ENCODE peak calls at places on chromosome 13, in six cellular contexts. L is HepG2, B is HCT116, H is K562, Q is H1, I is GM12878. J is an unnamed sample.

GRCh38 chr13:98222081-98222554 is 45.0 kb upstream of the RNF113B start:
- DNase-seq in L (no peak), B (no peak), H (no peak), Q (no peak), I (no peak), J (no peak)

GRCh38 chr13:44052843-44053607 is 173.3 kb downstream of the LACC1 start:
- DNase-seq in L (no peak), B (no peak), H (no peak), Q (peak; percentile 49), I (no peak), J (no peak)

GRCh38 chr13:111210488-111210887 is 95.4 kb downstream of the ARHGEF7 start:
- DNase-seq in L (no peak), B (no peak), H (no peak), Q (no peak), I (no peak), J (no peak)

GRCh38 chr13:36432106-36432544 is at the start of gene CCNA1:
- DNase-seq in L (no peak), B (no peak), H (peak; percentile 10), Q (peak; percentile 91), I (no peak), J (peak; percentile 36)

GRCh38 chr13:96091164-96091931 is 1.4 kb downstream of the HS6ST3 start:
- DNase-seq in L (no peak), B (no peak), H (no peak), Q (peak; percentile 72), I (no peak), J (no peak)

GRCh38 chr13:40781717-40782116 is 7.7 kb upstream of the SLC25A15 start:
- DNase-seq in L (no peak), B (no peak), H (no peak), Q (no peak), I (no peak), J (no peak)

GRCh38 chr13:33015791-33016323 is 366 bp upstream of the KL start:
- DNase-seq in L (no peak), B (no peak), H (no peak), Q (peak; percentile 57), I (no peak), J (no peak)

GRCh38 chr13:59790626-59791025 is 373.1 kb downstream of the DIAPH3 start:
- DNase-seq in L (no peak), B (no peak), H (no peak), Q (no peak), I (no peak), J (no peak)

GRCh38 chr13:31035162-31035951 is 102.9 kb downstream of the TEX26 start:
- DNase-seq in L (no peak), B (no peak), H (no peak), Q (no peak), I (no peak), J (no peak)

GRCh38 chr13:26132756-26133155 is 80.9 kb upstream of the SHISA2 start:
- DNase-seq in L (no peak), B (no peak), H (peak; percentile 6), Q (no peak), I (no peak), J (peak; percentile 2)

GRCh38 chr13:24985102-24985501 is 110.8 kb upstream of the PABPC3 start:
- DNase-seq in L (no peak), B (no peak), H (peak; percentile 17), Q (no peak), I (no peak), J (no peak)

GRCh38 chr13:50676602-50677001 is 166.9 kb downstream of the DLEU7 start:
- DNase-seq in L (no peak), B (no peak), H (no peak), Q (no peak), I (no peak), J (no peak)

GRCh38 chr13:90717451-90717936 is 630.0 kb upstream of the MIR17HG start:
- DNase-seq in L (no peak), B (peak; percentile 22), H (no peak), Q (no peak), I (no peak), J (no peak)

GRCh38 chr13:30884543-30884942 is 21.5 kb upstream of the MEDAG start:
- DNase-seq in L (no peak), B (no peak), H (no peak), Q (no peak), I (no peak), J (no peak)

GRCh38 chr13:78978381-78978998 is 319.5 kb upstream of the OBI1 start:
- DNase-seq in L (peak; percentile 50), B (peak; percentile 48), H (peak; percentile 20), Q (no peak), I (peak; percentile 24), J (peak; percentile 30)

GRCh38 chr13:75687145-75687763 is 51.1 kb downstream of the LMO7 start:
- DNase-seq in L (peak; percentile 46), B (peak; percentile 24), H (peak; percentile 6), Q (no peak), I (no peak), J (no peak)

GRCh38 chr13:110436276-110436675 is 125.2 kb downstream of the RAB20 start:
- DNase-seq in L (no peak), B (no peak), H (no peak), Q (no peak), I (no peak), J (no peak)

GRCh38 chr13:113879506-113880360 is 15.9 kb upstream of the GAS6 start:
- DNase-seq in L (no peak), B (no peak), H (no peak), Q (no peak), I (no peak), J (no peak)
- TF ChIP-seq ZNF274 in L (no peak), B (no peak), H (no peak), Q (no peak), I (no peak), J (no peak)

GRCh38 chr13:77375554-77375953 is 48.7 kb upstream of the MYCBP2 start:
- DNase-seq in L (no peak), B (no peak), H (no peak), Q (no peak), I (no peak), J (no peak)

GRCh38 chr13:77377016-77377415 is 50.1 kb upstream of the MYCBP2 start:
- DNase-seq in L (no peak), B (no peak), H (no peak), Q (no peak), I (no peak), J (no peak)

GRCh38 chr13:77373541-77373940 is 46.6 kb upstream of the MYCBP2 start:
- DNase-seq in L (no peak), B (no peak), H (no peak), Q (no peak), I (no peak), J (no peak)

GRCh38 chr13:77374339-77374738 is 47.4 kb upstream of the MYCBP2 start:
- DNase-seq in L (no peak), B (no peak), H (no peak), Q (no peak), I (no peak), J (no peak)

GRCh38 chr13:77374786-77375185 is 47.9 kb upstream of the MYCBP2 start:
- DNase-seq in L (no peak), B (no peak), H (no peak), Q (no peak), I (no peak), J (no peak)
- TF ChIP-seq ZNF274 in L (no peak), B (no peak), H (no peak), Q (no peak), I (no peak), J (no peak)

GRCh38 chr13:112213467-112214245 is 146.7 kb downstream of the SOX1 start:
- DNase-seq in L (peak; percentile 28), B (no peak), H (no peak), Q (no peak), I (no peak), J (no peak)
- TF ChIP-seq ZNF274 in L (no peak), B (no peak), H (no peak), Q (no peak), I (no peak), J (no peak)

GRCh38 chr13:113862191-113862765 is 1.6 kb downstream of the GAS6 start:
- DNase-seq in L (no peak), B (no peak), H (no peak), Q (peak; percentile 50), I (no peak), J (no peak)
- TF ChIP-seq ZNF274 in L (no peak), B (no peak), H (no peak), Q (no peak), I (no peak), J (no peak)